ENCODE peak calls at places on chromosome 9, in four cellular contexts. S, X, Q and I are unnamed samples.

GRCh38 chr9:129176786-129177442 is 1.1 kb downstream of the IER5L start:
- DNase-seq in X (peak), Q (no peak), S (peak), I (peak)

GRCh38 chr9:131274674-131275331 is 1.5 kb downstream of the FAM78A start:
- DNase-seq in Q (no peak), X (no peak), S (peak), I (no peak)

GRCh38 chr9:37430841-37431597 is 8.5 kb downstream of the GRHPR start:
- DNase-seq in Q (no peak), S (no peak), X (peak), I (peak)

GRCh38 chr9:95225016-95225745 is 92.3 kb downstream of the FANCC start:
- DNase-seq in S (no peak), Q (no peak), X (no peak), I (no peak)

GRCh38 chr9:105296889-105297288 is 52.4 kb downstream of the SLC44A1 start:
- DNase-seq in Q (peak), S (no peak), X (no peak), I (peak)

GRCh38 chr9:129916707-129917106 is 81.4 kb downstream of the USP20 start:
- DNase-seq in X (no peak), Q (no peak), S (no peak), I (no peak)

GRCh38 chr9:109640232-109641078 is 139.5 kb upstream of the PALM2AKAP2 start:
- DNase-seq in Q (no peak), X (peak), S (peak), I (peak)

GRCh38 chr9:113349044-113349433 is 302 bp upstream of the BSPRY start:
- DNase-seq in X (no peak), Q (no peak), S (no peak), I (no peak)

GRCh38 chr9:93949073-93949693 is 6.0 kb downstream of the BARX1 start:
- DNase-seq in X (no peak), Q (no peak), S (no peak), I (no peak)

GRCh38 chr9:136259517-136259813 is 13.9 kb upstream of the QSOX2 start:
- DNase-seq in S (no peak), X (no peak), Q (no peak), I (no peak)

GRCh38 chr9:134651226-134651905 is 9.8 kb downstream of the COL5A1 start:
- DNase-seq in S (no peak), X (no peak), Q (no peak), I (no peak)

GRCh38 chr9:70480405-70480980 is 66.0 kb upstream of the KLF9 start:
- DNase-seq in S (no peak), X (no peak), Q (no peak), I (peak)

GRCh38 chr9:76576344-76576743 is 117.4 kb downstream of the GCNT1 start:
- DNase-seq in Q (peak), S (peak), X (no peak), I (peak)

GRCh38 chr9:136412912-136413420 is 2.5 kb downstream of the PMPCA start:
- DNase-seq in Q (no peak), S (no peak), X (no peak), I (peak)

GRCh38 chr9:136023401-136024225 is 62.4 kb upstream of the UBAC1 start:
- DNase-seq in X (no peak), Q (no peak), S (no peak), I (peak)

GRCh38 chr9:82247318-82247717 is 258.7 kb downstream of the SPATA31D1 start:
- DNase-seq in S (no peak), Q (no peak), X (no peak), I (no peak)

GRCh38 chr9:123033864-123034598 is 564 bp downstream of the GPR21 start:
- DNase-seq in X (no peak), S (no peak), Q (no peak), I (peak)

GRCh38 chr9:112072721-112073553 is 102.2 kb downstream of the SUSD1 start:
- DNase-seq in X (no peak), Q (no peak), S (no peak), I (peak)